ENCODE peak calls at places on chromosomes 2 and 18, in seven cellular contexts. A is CD4-positive, alpha-beta T cell; W is psoas muscle; Y is CD8-positive, alpha-beta memory T cell; D is IMR-90; T is Caco-2; P is NT2/D1. N is an unnamed sample.

GRCh38 chr2:28088970-28089369 is 198.4 kb downstream of the BABAM2 start:
- DNase-seq in Y (no peak), T (no peak), D (peak; percentile 56), A (no peak), P (no peak), W (no peak), N (no peak)

GRCh38 chr2:181258761-181259160 is 198.4 kb upstream of the ITGA4 start:
- DNase-seq in P (no peak), W (no peak), Y (no peak), A (no peak), D (peak; percentile 40), T (no peak), N (no peak)

GRCh38 chr2:100184055-100184737 is 41.8 kb upstream of the AFF3 start:
- DNase-seq in D (no peak), A (no peak), Y (no peak), P (no peak), W (no peak), T (no peak), N (no peak)

GRCh38 chr2:98936133-98936916 is at the start of gene CRACDL:
- DNase-seq in Y (no peak), D (no peak), P (no peak), W (no peak), T (no peak), A (no peak), N (no peak)

GRCh38 chr18:76546282-76546572 is 51.2 kb upstream of the ZNF516 start:
- DNase-seq in W (no peak), P (no peak), Y (no peak), D (no peak), A (no peak), T (no peak), N (no peak)

GRCh38 chr18:13429884-13430510 is 211.4 kb downstream of the LDLRAD4 start:
- DNase-seq in A (no peak), W (no peak), Y (no peak), T (no peak), P (no peak), D (no peak), N (no peak)

GRCh38 chr2:42147641-42148274 is 21.4 kb upstream of the EML4 start:
- DNase-seq in P (no peak), Y (no peak), D (peak; percentile 56), W (no peak), T (no peak), A (no peak), N (no peak)

GRCh38 chr2:179622635-179623034 is 238.8 kb downstream of the ZNF385B start:
- DNase-seq in P (no peak), Y (no peak), A (no peak), D (no peak), W (peak; percentile 64), T (no peak), N (no peak)

GRCh38 chr18:76476665-76477561 is 18.1 kb downstream of the ZNF516 start:
- DNase-seq in P (no peak), D (peak; percentile 97), W (no peak), Y (no peak), A (no peak), T (no peak), N (no peak)

GRCh38 chr2:119249855-119250775 is 26.5 kb downstream of the STEAP3 start:
- DNase-seq in Y (no peak), T (no peak), D (no peak), A (no peak), P (no peak), W (no peak), N (no peak)

GRCh38 chr2:69437751-69438154 is 518 bp upstream of the NFU1 start:
- DNase-seq in P (no peak), Y (no peak), W (no peak), D (no peak), T (no peak), A (no peak), N (no peak)

GRCh38 chr2:231127480-231127879 is 2.6 kb upstream of the HTR2B start:
- DNase-seq in A (no peak), T (no peak), D (no peak), Y (no peak), P (no peak), W (no peak), N (no peak)

GRCh38 chr2:217756375-217757107 is 246.3 kb downstream of the TNS1 start:
- DNase-seq in T (no peak), A (peak; percentile 62), D (peak; percentile 64), W (peak; percentile 87), P (peak; percentile 72), Y (peak; percentile 31), N (peak; percentile 47)

GRCh38 chr2:238352361-238352760 is 32.0 kb downstream of the TRAF3IP1 start:
- DNase-seq in Y (no peak), T (no peak), W (no peak), A (no peak), P (no peak), D (no peak), N (no peak)

GRCh38 chr2:126244937-126245336 is 411.0 kb upstream of the GYPC start:
- DNase-seq in T (peak; percentile 62), W (no peak), P (peak; percentile 77), D (no peak), A (no peak), Y (no peak), N (no peak)

GRCh38 chr2:218368621-218369153 is 12.0 kb downstream of the CATIP start:
- DNase-seq in T (peak; percentile 60), W (no peak), D (no peak), P (no peak), A (no peak), Y (no peak), N (no peak)

GRCh38 chr18:21163647-21164625 is 52.3 kb upstream of the ROCK1 start:
- DNase-seq in P (no peak), D (peak; percentile 93), Y (no peak), A (no peak), W (no peak), T (no peak), N (no peak)

GRCh38 chr2:128347701-128348504 is 29.2 kb upstream of the HS6ST1 start:
- DNase-seq in Y (no peak), D (peak; percentile 23), T (no peak), W (peak; percentile 65), P (no peak), A (no peak), N (no peak)

GRCh38 chr2:136112317-136112891 is 5.5 kb downstream of the CXCR4 start:
- DNase-seq in D (no peak), T (no peak), Y (no peak), A (no peak), P (no peak), W (no peak), N (no peak)

GRCh38 chr2:15561574-15562344 is 625 bp upstream of the NBAS start:
- DNase-seq in T (no peak), P (no peak), A (no peak), Y (no peak), D (peak; percentile 34), W (no peak), N (no peak)

GRCh38 chr2:27651056-27651455 is 12.4 kb downstream of the SUPT7L start:
- DNase-seq in A (no peak), Y (no peak), P (no peak), T (no peak), W (no peak), D (peak; percentile 55), N (no peak)

GRCh38 chr2:135043345-135043744 is 3.9 kb downstream of the MAP3K19 start:
- DNase-seq in D (no peak), Y (no peak), A (peak; percentile 10), W (no peak), T (no peak), P (no peak), N (no peak)

DNA sequence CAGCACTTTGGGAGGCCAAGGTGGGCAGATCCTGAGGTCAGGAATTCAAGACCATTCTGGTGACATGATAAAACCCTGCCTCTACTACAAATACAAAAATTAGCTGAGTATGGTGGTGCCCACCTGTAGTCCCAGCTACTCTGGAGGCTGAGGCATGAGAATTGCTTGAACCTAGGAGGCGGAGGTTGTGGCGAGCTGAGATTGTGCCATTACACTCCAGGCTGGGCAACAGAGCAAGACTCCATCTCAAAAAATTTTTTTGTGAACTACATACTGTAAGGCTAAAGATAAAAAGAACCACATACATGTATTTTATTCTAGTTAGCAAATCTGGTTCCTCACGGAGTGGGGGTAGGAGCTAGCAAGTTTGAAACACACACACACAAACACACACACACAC is 45.1 kb downstream of the RAB10 start:
- DNase-seq in A (no peak), P (no peak), Y (no peak), T (no peak), D (no peak), W (no peak), N (no peak)
- H3K9me3 ChIP-seq in A (peaks cover 15% of the 10 kb centered on the region), P (peaks cover 22% of the 10 kb centered on the region), Y (no peaks in the 10 kb centered on the region), T (no peaks in the 10 kb centered on the region), D (no peaks in the 10 kb centered on the region), W (peaks cover 6% of the 10 kb centered on the region), N (no peaks in the 10 kb centered on the region)

DNA sequence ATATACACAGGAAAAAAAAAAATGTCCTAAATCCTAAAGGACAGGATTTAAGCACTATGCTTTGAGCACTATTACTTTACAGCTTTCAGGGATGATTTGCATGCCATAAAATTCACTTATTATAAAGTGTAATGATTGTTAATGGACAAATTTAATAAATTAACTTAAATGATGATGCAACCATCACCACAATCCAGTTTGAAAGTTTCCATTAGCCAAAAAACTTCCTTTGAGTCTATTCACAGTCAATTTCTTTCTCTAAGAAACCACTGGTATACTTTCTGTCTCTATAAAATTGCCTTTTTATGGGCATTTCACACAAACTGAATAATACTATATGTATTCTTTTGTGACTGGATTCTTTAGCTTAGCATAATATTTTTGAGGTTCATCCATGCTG is 111.1 kb upstream of the RIOK3 start:
- DNase-seq in W (no peak), D (no peak), Y (no peak), P (no peak), A (no peak), T (no peak), N (no peak)
- H3K9me3 ChIP-seq in W (no peaks in the 10 kb centered on the region), D (no peaks in the 10 kb centered on the region), Y (no peaks in the 10 kb centered on the region), P (no peaks in the 10 kb centered on the region), A (no peaks in the 10 kb centered on the region), T (no peaks in the 10 kb centered on the region), N (no peaks in the 10 kb centered on the region)

DNA sequence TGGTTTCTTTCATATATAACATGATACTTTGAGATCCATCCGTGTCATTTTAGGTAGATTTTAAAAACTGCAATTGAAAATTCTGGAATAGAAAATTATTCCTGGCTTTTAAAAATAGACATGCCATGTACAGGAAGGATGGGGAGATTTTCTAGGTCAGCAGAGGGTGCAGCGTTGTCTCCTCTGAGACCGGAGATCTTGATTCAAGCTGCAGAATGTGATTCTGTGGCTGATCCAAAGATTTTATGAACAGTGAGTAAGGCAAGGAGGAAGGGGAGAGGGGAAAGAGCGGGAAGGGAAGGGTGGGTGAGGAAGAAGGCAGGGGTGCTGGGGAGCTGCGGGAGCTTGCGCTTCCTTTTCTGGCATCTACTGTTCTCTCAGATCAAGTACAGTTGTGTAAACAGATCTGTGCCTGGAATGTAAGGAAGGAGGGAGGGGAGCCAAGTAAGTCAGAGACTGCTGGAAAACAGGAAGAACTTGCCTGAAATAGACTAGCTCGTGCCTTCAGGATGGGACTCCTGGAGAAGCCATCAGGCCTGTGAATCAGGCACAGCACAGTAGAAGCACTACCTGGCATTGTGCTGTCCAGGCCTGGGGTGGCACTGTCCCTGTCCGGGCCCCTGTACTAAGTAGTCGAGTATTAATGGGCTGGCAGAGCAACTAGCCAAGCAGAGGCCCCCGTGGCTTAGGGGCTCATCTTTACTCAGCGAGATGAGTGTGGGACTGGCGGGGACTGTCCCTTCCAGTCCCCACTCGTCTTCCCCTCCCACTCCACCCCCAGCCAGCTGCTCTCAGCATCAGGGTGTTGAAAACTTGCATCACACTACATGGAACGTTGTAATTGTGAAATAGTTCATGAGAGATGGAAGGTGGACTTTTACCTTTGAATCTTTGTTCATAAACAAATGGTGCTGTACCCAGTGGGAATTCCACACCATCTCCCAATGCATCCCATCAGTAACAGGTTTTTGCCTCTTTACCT is 163.5 kb downstream of the UXS1 start:
- DNase-seq in T (peak; percentile 78), W (peak; percentile 73), P (no peak), A (no peak), D (peak; percentile 81), Y (no peak), N (no peak)
- H3K9me3 ChIP-seq in T (peaks cover 3% of the 10 kb centered on the region), W (no peaks in the 10 kb centered on the region), P (no peaks in the 10 kb centered on the region), A (no peaks in the 10 kb centered on the region), D (no peaks in the 10 kb centered on the region), Y (no peaks in the 10 kb centered on the region), N (no peaks in the 10 kb centered on the region)

GRCh38 chr2:222052934-222053367 is 245.8 kb downstream of the PAX3 start:
- DNase-seq in D (no peak), T (no peak), W (no peak), A (no peak), P (peak; percentile 92), Y (no peak), N (no peak)
- H3K9me3 ChIP-seq in D (no peaks in the 10 kb centered on the region), T (no peaks in the 10 kb centered on the region), W (no peaks in the 10 kb centered on the region), A (no peaks in the 10 kb centered on the region), P (no peaks in the 10 kb centered on the region), Y (no peaks in the 10 kb centered on the region), N (no peaks in the 10 kb centered on the region)

N was measured in T-helper 17 cell.